ENCODE peak calls at places on chromosomes 3 and 15, in six cellular contexts. Y is esophagus muscularis mucosa, X is IMR-90, P is GM12891, D is testis, Z is esophagus squamous epithelium. E is an unnamed sample.

GRCh38 chr3:102255736-102256135 is 179.1 kb upstream of the ZPLD1 start:
- DNase-seq in Y (no peak), X (no peak), P (no peak), D (no peak), Z (no peak), E (no peak)

GRCh38 chr15:63041982-63042878 is at the start of gene TPM1:
- DNase-seq in Y (peak), X (peak), P (peak), D (peak), Z (no peak), E (no peak)

GRCh38 chr3:185297867-185298266 is 44.0 kb upstream of the EHHADH start:
- DNase-seq in Y (no peak), X (no peak), P (no peak), D (no peak), Z (no peak), E (peak)

GRCh38 chr3:71416868-71417267 is 166.7 kb downstream of the FOXP1 start:
- DNase-seq in Y (no peak), X (no peak), P (no peak), D (no peak), Z (no peak), E (peak)

GRCh38 chr3:195139876-195140240 is 131.1 kb downstream of the XXYLT1 start:
- DNase-seq in Y (no peak), X (peak), P (no peak), D (no peak), Z (no peak), E (no peak)

GRCh38 chr3:146160233-146160963 is 586 bp downstream of the PLOD2 start:
- DNase-seq in Y (peak), X (peak), P (no peak), D (peak), Z (no peak), E (peak)

GRCh38 chr3:187922704-187923393 is 177.6 kb upstream of the BCL6 start:
- DNase-seq in Y (no peak), X (peak), P (no peak), D (no peak), Z (no peak), E (no peak)

GRCh38 chr3:108940568-108941285 is 13.0 kb downstream of the GUCA1C start:
- DNase-seq in Y (no peak), X (no peak), P (no peak), D (no peak), Z (no peak), E (no peak)

GRCh38 chr3:149701206-149701976 is 43.6 kb upstream of the WWTR1 start:
- DNase-seq in Y (no peak), X (no peak), P (no peak), D (no peak), Z (no peak), E (no peak)

DNA sequence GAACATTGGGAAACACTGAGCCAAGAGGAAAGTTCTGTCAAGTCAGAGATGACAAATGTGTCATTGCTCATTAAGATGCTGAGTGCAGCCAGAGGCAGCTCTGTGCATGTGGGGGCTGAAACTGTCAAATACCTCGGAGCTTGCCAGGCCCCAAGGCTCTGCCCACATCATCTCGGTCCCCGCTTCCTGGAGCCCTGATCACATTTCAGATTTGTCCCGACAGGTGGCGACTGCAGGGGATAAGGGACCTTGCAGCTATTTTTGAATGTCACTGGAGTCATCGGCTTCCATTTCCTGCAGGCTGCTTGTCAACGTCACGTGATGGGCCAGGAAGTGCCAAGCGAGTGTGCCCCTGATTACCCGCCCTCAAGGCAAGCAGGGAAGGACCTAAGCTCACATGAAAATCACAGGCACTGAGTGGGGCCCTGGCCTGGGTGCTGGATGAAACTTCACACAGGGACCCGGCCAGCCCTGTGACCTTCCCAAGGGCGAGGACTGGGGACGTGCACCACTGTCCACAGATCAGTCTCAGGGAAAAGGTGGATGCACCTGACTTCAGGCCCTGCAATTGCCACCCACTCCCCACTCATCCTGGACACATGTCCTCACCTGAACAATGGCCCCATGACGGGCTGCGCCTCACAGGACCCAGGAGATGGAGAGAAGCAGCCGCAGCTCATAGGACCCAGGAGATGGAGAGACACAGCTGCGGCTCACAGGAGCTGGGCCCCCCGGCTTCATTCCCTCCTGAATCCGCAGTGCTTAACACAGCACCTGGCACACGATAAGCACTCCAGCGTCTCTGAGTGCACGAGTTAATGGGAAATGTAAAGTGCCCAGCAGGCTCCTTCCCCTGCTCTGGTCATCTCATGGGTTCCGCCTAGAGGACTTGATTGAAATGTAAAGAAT is 73.4 kb downstream of the NUP210 start:
- DNase-seq in Y (no peak), X (no peak), P (peak), D (no peak), Z (no peak), E (peak)
- TF ChIP-seq POLR2A in Y (no peak), X (no peak), P (no peak), D (no peak), Z (no peak), E (no peak)

GRCh38 chr3:128683957-128684356 is 33.3 kb upstream of the RPN1 start:
- DNase-seq in Y (no peak), X (no peak), P (no peak), D (no peak), Z (no peak), E (no peak)

GRCh38 chr3:128679338-128679737 is 28.7 kb upstream of the RPN1 start:
- DNase-seq in Y (no peak), X (no peak), P (no peak), D (no peak), Z (no peak), E (no peak)

GRCh38 chr3:128686465-128686864 is 35.8 kb upstream of the RPN1 start:
- DNase-seq in Y (no peak), X (no peak), P (no peak), D (no peak), Z (no peak), E (no peak)

GRCh38 chr3:128685001-128685726 is 34.5 kb upstream of the RPN1 start:
- DNase-seq in Y (no peak), X (no peak), P (no peak), D (no peak), Z (no peak), E (no peak)

GRCh38 chr3:128681277-128681829 is 30.7 kb upstream of the RPN1 start:
- DNase-seq in Y (no peak), X (no peak), P (no peak), D (no peak), Z (no peak), E (no peak)
- TF ChIP-seq POLR2A in Y (no peak), X (no peak), P (no peak), D (no peak), Z (no peak), E (no peak)

DNA sequence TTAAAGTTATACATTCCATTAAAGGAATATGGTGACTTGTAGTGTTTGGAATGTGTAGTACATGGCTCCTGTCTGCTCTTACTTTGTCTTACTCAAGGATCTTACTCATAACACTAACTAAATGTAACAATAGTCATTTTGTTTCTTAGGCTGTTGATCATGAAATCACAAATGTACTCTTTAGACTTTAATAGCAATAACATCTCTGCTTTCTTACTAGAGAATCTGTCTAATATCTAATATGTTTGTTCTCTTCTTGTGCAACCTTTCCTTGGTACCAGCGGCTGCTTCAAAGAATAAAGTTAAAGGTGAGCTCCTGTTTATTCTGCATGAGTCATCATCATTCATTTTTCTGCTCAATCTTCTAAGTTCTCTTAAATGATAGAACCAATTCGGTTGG is 767.5 kb downstream of the CADM2 start:
- DNase-seq in Y (no peak), X (peak), P (no peak), D (no peak), Z (no peak), E (no peak)
- TF ChIP-seq POLR2A in Y (no peak), X (no peak), P (no peak), D (no peak), Z (no peak), E (no peak)

DNA sequence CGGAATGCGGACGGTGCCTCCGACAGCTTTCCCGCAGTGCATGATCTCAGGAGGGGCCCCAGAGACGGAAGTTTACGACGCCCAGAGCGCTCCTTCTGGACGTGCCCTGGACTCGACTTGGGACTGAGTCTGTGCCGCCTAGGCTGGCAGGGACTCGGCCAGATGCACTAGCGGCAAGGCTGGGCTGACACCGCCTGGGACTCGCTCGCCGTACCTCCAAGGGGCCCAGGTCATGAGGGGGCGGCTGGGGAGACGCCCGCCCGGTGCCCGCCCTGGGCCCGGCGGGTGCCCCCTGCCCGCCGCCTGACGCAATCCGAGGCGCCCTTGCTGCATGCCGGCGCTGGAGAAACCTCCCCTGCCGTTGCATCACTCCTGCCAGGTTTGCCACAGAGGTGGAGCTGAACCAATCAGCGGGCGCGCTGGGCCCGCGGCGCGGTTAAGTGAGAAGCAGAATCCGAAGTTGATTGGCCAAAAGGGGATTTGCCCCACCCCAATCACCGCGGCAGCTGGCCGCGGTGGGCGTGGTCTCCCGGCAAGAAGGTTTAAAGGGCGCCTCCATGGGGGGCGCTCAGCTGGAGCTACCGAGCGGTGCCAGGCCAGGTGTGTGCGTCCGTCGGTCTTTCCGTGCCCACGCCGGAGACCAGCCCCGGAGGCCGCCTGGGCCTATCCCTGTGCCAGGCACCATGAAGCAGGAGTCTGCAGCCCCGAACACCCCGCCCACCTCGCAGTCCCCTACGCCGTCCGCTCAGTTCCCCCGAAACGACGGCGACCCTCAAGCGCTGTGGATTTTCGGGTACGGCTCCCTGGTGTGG is at the start of gene CHAC1:
- DNase-seq in Y (peak), X (peak), P (peak), D (peak), Z (peak), E (peak)
- TF ChIP-seq POLR2A in Y (peak), X (peak), P (peak), D (peak), Z (no peak), E (peak)

GRCh38 chr15:41957021-41957897 is 15.1 kb downstream of the EHD4 start:
- DNase-seq in Y (peak), X (peak), P (peak), D (no peak), Z (no peak), E (no peak)

GRCh38 chr15:41958002-41958420 is 14.3 kb downstream of the EHD4 start:
- DNase-seq in Y (no peak), X (no peak), P (no peak), D (no peak), Z (no peak), E (no peak)

GRCh38 chr15:41955807-41956525 is 16.4 kb downstream of the EHD4 start:
- DNase-seq in Y (peak), X (no peak), P (no peak), D (no peak), Z (no peak), E (no peak)

GRCh38 chr15:41954036-41954435 is 18.3 kb downstream of the EHD4 start:
- DNase-seq in Y (no peak), X (no peak), P (no peak), D (no peak), Z (no peak), E (no peak)

GRCh38 chr15:41955100-41955499 is 17.3 kb downstream of the EHD4 start:
- DNase-seq in Y (peak), X (no peak), P (no peak), D (no peak), Z (no peak), E (no peak)
- TF ChIP-seq POLR2A in Y (no peak), X (no peak), P (no peak), D (no peak), Z (no peak), E (no peak)

GRCh38 chr15:78906310-78906608 is 33.6 kb downstream of the MORF4L1 start:
- DNase-seq in Y (no peak), X (peak), P (no peak), D (no peak), Z (no peak), E (peak)
- TF ChIP-seq POLR2A in Y (no peak), X (no peak), P (no peak), D (no peak), Z (no peak), E (no peak)

DNA sequence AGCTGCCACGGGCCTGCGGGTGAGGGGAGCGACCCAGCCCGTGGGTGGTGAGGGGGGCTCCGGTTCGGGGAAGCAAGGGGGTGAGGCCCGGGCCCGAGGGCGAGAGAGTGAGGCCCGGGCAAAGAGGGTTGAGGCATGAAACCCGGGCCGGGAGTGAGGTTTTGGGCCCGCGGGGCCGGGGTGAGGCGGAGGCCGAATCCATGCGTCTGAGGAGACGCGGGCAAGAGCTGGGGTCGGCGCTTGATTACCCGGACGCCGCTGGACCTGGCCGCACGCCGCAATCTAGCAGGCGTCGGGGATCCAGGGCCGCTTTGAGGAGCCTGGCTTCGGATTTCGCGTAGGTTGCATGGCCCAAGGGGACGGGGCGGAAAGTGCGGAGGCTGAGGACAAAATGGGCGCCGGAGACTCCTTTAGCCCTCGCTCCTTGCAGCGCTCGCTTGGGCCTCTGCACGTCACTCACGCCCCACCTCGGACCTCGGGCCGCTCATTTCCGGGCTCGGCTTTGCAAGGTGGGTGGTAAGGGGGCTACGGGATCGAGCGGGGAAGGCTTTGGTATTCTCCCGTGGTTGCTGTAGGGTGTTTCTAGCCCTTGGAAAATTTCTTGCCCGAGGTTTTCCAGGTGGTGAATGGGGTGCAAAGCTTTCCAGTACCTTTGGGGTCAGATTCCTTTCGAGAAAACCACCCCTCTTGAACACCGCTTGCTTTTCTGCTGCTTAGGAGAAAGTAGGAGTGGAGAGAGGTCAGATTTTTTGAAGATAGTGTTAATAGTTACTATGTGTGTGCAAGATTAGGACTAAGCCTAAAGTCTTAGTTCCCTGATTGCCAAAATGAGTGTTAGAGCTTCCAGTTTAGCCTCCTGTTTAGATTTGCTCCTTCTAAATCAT is 827 bp downstream of the SLC25A36 start:
- DNase-seq in Y (peak), X (peak), P (peak), D (peak), Z (no peak), E (peak)
- TF ChIP-seq POLR2A in Y (no peak), X (no peak), P (peak), D (no peak), Z (no peak), E (no peak)

DNA sequence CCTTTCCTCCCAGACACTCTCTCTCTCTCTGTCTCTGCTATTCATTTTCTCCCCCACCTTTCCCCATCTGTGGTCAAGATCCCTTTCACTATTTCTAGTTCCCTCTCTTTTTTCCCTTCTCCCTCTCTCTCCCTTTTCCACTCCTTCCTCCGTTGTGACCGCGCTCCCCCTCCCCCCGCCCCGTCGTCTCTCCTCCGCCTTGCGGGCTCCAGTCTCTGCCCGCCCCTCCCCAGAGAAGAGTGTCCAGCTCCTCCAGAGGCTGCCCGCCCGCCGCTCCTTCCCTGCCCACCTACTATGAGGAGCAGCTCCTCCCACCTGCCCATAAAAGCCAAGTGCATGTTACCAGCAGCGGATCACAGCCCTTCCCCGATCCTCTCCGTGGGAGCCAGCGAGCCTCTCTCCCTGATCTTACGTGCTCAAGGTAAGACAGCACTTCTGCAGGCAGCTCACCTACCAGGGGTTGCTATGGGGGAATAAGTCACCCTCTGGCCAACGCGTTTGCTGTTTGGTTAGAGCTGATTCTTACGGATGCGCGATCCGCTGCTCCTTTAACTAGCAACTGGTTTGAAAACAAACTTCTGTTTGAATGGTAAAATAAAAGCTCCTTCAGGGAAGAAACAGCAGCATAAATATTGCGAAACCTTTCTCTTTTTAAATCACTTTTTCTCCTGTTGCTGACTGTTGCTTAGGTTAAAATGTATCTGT is at the start of gene COL8A1:
- DNase-seq in Y (peak), X (peak), P (no peak), D (peak), Z (no peak), E (no peak)
- TF ChIP-seq POLR2A in Y (no peak), X (peak), P (no peak), D (no peak), Z (no peak), E (no peak)

GRCh38 chr3:157776822-157777221 is 273.6 kb upstream of the VEPH1 start:
- DNase-seq in Y (no peak), X (no peak), P (no peak), D (no peak), Z (no peak), E (no peak)
- TF ChIP-seq POLR2A in Y (no peak), X (no peak), P (no peak), D (no peak), Z (no peak), E (no peak)